ENCODE peak calls at places on chromosome 4, in four cellular contexts. L, M, R and Y are unnamed samples.

GRCh38 chr4:70443329-70443728 is 28.7 kb upstream of the MUC7 start:
- DNase-seq in L (no peak), M (no peak), R (no peak), Y (no peak)

GRCh38 chr4:10095296-10095991 is 21.2 kb downstream of the WDR1 start:
- DNase-seq in L (no peak), M (no peak), R (peak; percentile 59), Y (no peak)

GRCh38 chr4:18419780-18420179 is 398.2 kb upstream of the LCORL start:
- DNase-seq in L (no peak), M (no peak), R (no peak), Y (no peak)

GRCh38 chr4:18041114-18041513 is 19.6 kb upstream of the LCORL start:
- DNase-seq in L (no peak), M (no peak), R (no peak), Y (no peak)

GRCh38 chr4:159515314-159516025 is 412.6 kb downstream of the RAPGEF2 start:
- DNase-seq in L (no peak), M (no peak), R (no peak), Y (no peak)

GRCh38 chr4:158316264-158316663 is 106.0 kb downstream of the TMEM144 start:
- DNase-seq in L (no peak), M (no peak), R (no peak), Y (no peak)

GRCh38 chr4:139392797-139393196 is 61.1 kb upstream of the RAB33B start:
- DNase-seq in L (no peak), M (no peak), R (no peak), Y (no peak)

GRCh38 chr4:33780952-33781655 is 2463.2 kb downstream of the ARAP2 start:
- DNase-seq in L (no peak), M (no peak), R (no peak), Y (no peak)

GRCh38 chr4:127501103-127501502 is 131.7 kb upstream of the INTU start:
- DNase-seq in L (no peak), M (no peak), R (no peak), Y (no peak)

GRCh38 chr4:77819409-77819835 is 254 bp upstream of the CNOT6L start:
- DNase-seq in L (peak; percentile 89), M (peak; percentile 80), R (peak; percentile 97), Y (no peak)

GRCh38 chr4:108849611-108850406 is 87.0 kb upstream of the ETNPPL start:
- DNase-seq in L (no peak), M (no peak), R (no peak), Y (no peak)

GRCh38 chr4:167114416-167114971 is 119.8 kb downstream of the SPOCK3 start:
- DNase-seq in L (no peak), M (no peak), R (no peak), Y (no peak)

GRCh38 chr4:93730251-93730650 is 98.3 kb upstream of the ATOH1 start:
- DNase-seq in L (no peak), M (no peak), R (no peak), Y (no peak)

GRCh38 chr4:79173186-79173585 is 152.7 kb downstream of the NAA11 start:
- DNase-seq in L (no peak), M (no peak), R (no peak), Y (no peak)

GRCh38 chr4:48490012-48490679 is at the start of gene ZAR1:
- DNase-seq in L (no peak), M (peak; percentile 17), R (peak; percentile 82), Y (no peak)

GRCh38 chr4:117637347-117637746 is 396.9 kb upstream of the NDST3 start:
- DNase-seq in L (no peak), M (no peak), R (peak; percentile 10), Y (no peak)

GRCh38 chr4:164012396-164013027 is 518.0 kb downstream of the TMA16 start:
- DNase-seq in L (no peak), M (no peak), R (no peak), Y (peak; percentile 66)

GRCh38 chr4:182969651-182970279 is 52.6 kb upstream of the DCTD start:
- DNase-seq in L (no peak), M (no peak), R (no peak), Y (no peak)

GRCh38 chr4:144647095-144647959 is 1.4 kb downstream of the HHIP start:
- DNase-seq in L (no peak), M (no peak), R (no peak), Y (peak; percentile 63)

GRCh38 chr4:119587796-119588195 is 40.8 kb downstream of the PDE5A start:
- DNase-seq in L (no peak), M (no peak), R (no peak), Y (no peak)

GRCh38 chr4:3524349-3524748 is 7.9 kb downstream of the LRPAP1 start:
- DNase-seq in L (no peak), M (no peak), R (peak; percentile 55), Y (no peak)

GRCh38 chr4:137659431-137659830 is 127.1 kb upstream of the PCDH18 start:
- DNase-seq in L (no peak), M (no peak), R (no peak), Y (no peak)

GRCh38 chr4:94506822-94507221 is 55.1 kb downstream of the PDLIM5 start:
- DNase-seq in L (no peak), M (no peak), R (no peak), Y (no peak)

GRCh38 chr4:17024430-17024829 is 126.0 kb upstream of the LDB2 start:
- DNase-seq in L (no peak), M (no peak), R (no peak), Y (no peak)

GRCh38 chr4:173415885-173416658 is 17.2 kb upstream of the SCRG1 start:
- DNase-seq in L (no peak), M (peak; percentile 49), R (peak; percentile 91), Y (no peak)

GRCh38 chr4:113316879-113317278 is 267.4 kb downstream of the ANK2 start:
- DNase-seq in L (peak; percentile 4), M (no peak), R (no peak), Y (no peak)

GRCh38 chr4:170014359-170015008 is 11.7 kb downstream of the MFAP3L start:
- DNase-seq in L (no peak), M (no peak), R (no peak), Y (no peak)

GRCh38 chr4:7625073-7625472 is 190.3 kb upstream of the PSAPL1 start:
- DNase-seq in L (no peak), M (no peak), R (no peak), Y (no peak)

GRCh38 chr4:101307901-101308300 is 39.4 kb downstream of the PPP3CA start:
- DNase-seq in L (no peak), M (no peak), R (no peak), Y (no peak)

GRCh38 chr4:25767877-25768475 is 94.8 kb downstream of the SEL1L3 start:
- DNase-seq in L (peak; percentile 7), M (peak; percentile 22), R (no peak), Y (peak; percentile 45)
- H3K36me3 ChIP-seq in L (peaks cover 26% of the 10 kb centered on the region), M (no peaks in the 10 kb centered on the region), R (peaks cover 50% of the 10 kb centered on the region), Y (peaks cover 7% of the 10 kb centered on the region)

GRCh38 chr4:123412700-123413512 is 16.3 kb downstream of the SPRY1 start:
- DNase-seq in L (no peak), M (no peak), R (no peak), Y (no peak)
- H3K4me3 ChIP-seq in L (no peak overlapping the region), M (no peak overlapping the region), R (no peak overlapping the region), Y (no peak overlapping the region)

GRCh38 chr4:22454216-22454838 is 61.5 kb downstream of the ADGRA3 start:
- DNase-seq in L (no peak), M (no peak), R (no peak), Y (no peak)
- H3K36me3 ChIP-seq in L (no peaks in the 10 kb centered on the region), M (no peaks in the 10 kb centered on the region), R (no peaks in the 10 kb centered on the region), Y (peaks cover 3% of the 10 kb centered on the region)

GRCh38 chr4:4854649-4855292 is 4.7 kb upstream of the MSX1 start:
- DNase-seq in L (no peak), M (no peak), R (peak; percentile 49), Y (no peak)

GRCh38 chr4:4853921-4854648 is 5.4 kb upstream of the MSX1 start:
- DNase-seq in L (no peak), M (no peak), R (peak; percentile 39), Y (no peak)

GRCh38 chr4:4852591-4853362 is 6.7 kb upstream of the MSX1 start:
- DNase-seq in L (no peak), M (no peak), R (peak; percentile 78), Y (peak; percentile 41)

GRCh38 chr4:4851906-4852305 is 7.6 kb upstream of the MSX1 start:
- DNase-seq in L (no peak), M (no peak), R (peak; percentile 23), Y (no peak)

GRCh38 chr4:4853371-4853823 is 6.1 kb upstream of the MSX1 start:
- DNase-seq in L (no peak), M (no peak), R (peak; percentile 79), Y (no peak)
- H3K4me3 ChIP-seq in L (peak overlapping the region; percentile 43), M (peak overlapping the region; percentile 43), R (peak overlapping the region; percentile 14), Y (no peak overlapping the region)

GRCh38 chr4:1727117-1728031 is 6.1 kb downstream of the TACC3 start:
- DNase-seq in L (no peak), M (peak; percentile 77), R (peak; percentile 94), Y (no peak)
- H3K36me3 ChIP-seq in L (peaks cover 45% of the 10 kb centered on the region), M (no peaks in the 10 kb centered on the region), R (peaks cover 47% of the 10 kb centered on the region), Y (peaks cover 92% of the 10 kb centered on the region)

GRCh38 chr4:75087416-75087815 is 154.5 kb downstream of the PARM1 start:
- DNase-seq in L (no peak), M (no peak), R (no peak), Y (no peak)

GRCh38 chr4:75080888-75081287 is 148.0 kb downstream of the PARM1 start:
- DNase-seq in L (no peak), M (no peak), R (no peak), Y (no peak)

DNA sequence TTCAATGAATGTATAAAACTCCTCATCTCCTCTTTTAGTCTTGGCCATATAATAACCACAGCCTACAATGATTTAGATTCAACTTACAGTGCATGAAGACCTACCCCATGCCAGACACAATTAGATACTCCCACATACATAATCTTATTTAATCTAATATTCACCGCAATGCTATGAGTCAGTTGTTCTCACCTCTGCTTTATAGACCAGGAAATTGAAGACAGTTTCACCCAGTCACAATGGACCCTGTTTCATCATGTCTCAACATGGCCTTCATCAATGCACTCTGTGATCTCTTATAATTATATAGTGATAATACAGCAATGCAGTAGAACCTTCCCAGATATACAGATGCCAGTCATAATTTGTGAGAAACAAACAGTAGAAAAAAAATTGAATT is 148.6 kb downstream of the PARM1 start:
- DNase-seq in L (no peak), M (no peak), R (no peak), Y (no peak)
- H3K4me3 ChIP-seq in L (no peak overlapping the region), M (no peak overlapping the region), R (no peak overlapping the region), Y (no peak overlapping the region)

DNA sequence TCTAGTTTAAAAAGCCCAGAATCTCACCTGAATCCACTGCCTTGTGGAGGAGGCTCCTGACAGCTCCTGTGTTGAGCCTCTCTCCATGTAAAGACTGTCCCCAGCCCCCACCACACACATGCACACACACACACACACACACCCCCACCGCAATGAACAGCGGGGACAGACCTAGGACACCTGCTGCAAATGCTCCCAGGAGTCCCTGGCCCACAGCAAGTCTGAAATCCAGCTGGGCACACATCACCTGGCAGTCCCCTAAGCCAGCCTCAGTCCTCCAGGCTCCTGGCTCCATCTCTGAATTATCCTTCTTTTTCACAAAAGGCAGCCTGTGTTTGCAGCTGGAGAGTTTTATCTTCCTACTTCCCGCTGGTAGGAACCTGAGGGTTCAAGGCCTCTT is 6.6 kb upstream of the FAM53A start:
- DNase-seq in L (no peak), M (no peak), R (no peak), Y (no peak)
- H3K36me3 ChIP-seq in L (peaks cover 34% of the 10 kb centered on the region), M (no peaks in the 10 kb centered on the region), R (peaks cover 59% of the 10 kb centered on the region), Y (peaks cover 50% of the 10 kb centered on the region)